ENCODE peak calls at places on chromosomes 6 and 20, in six cellular contexts. M, R, T, O, B and U are unnamed samples.

GRCh38 chr6:135087803-135088202 is 33.2 kb upstream of the HBS1L start:
- DNase-seq in M (no peak), R (no peak), T (no peak), O (no peak), B (no peak), U (peak; percentile 47)

GRCh38 chr6:129920103-129920798 is 59.1 kb upstream of the TMEM244 start:
- DNase-seq in M (no peak), R (no peak), T (peak; percentile 12), O (no peak), B (no peak), U (no peak)

GRCh38 chr6:26022166-26022510 is 59.5 kb downstream of the TRIM38 start:
- DNase-seq in M (no peak), R (peak; percentile 47), T (peak; percentile 69), O (no peak), B (peak; percentile 46), U (peak; percentile 77)

GRCh38 chr20:17797579-17797978 is 97.8 kb downstream of the BANF2 start:
- DNase-seq in M (no peak), R (no peak), T (no peak), O (no peak), B (no peak), U (no peak)

GRCh38 chr6:44649365-44650025 is 262.0 kb downstream of the CDC5L start:
- DNase-seq in M (no peak), R (no peak), T (peak; percentile 29), O (no peak), B (no peak), U (no peak)

GRCh38 chr6:35089935-35090505 is 51.1 kb downstream of the TCP11 start:
- DNase-seq in M (no peak), R (no peak), T (no peak), O (peak; percentile 42), B (peak; percentile 1), U (no peak)

GRCh38 chr6:156652231-156652750 is 124.9 kb upstream of the ARID1B start:
- DNase-seq in M (no peak), R (no peak), T (no peak), O (no peak), B (no peak), U (no peak)

GRCh38 chr6:42239736-42240375 is 22.2 kb upstream of the MRPS10 start:
- DNase-seq in M (no peak), R (no peak), T (peak; percentile 91), O (no peak), B (no peak), U (no peak)

GRCh38 chr6:18099501-18099900 is 23.0 kb downstream of the NHLRC1 start:
- DNase-seq in M (no peak), R (no peak), T (peak; percentile 58), O (no peak), B (no peak), U (peak; percentile 88)

GRCh38 chr6:27836783-27837635 is 75.2 kb downstream of the OR2B2 start:
- DNase-seq in M (peak; percentile 64), R (peak; percentile 43), T (peak; percentile 81), O (no peak), B (peak; percentile 60), U (peak; percentile 93)

GRCh38 chr20:21175433-21175832 is 49.6 kb downstream of the KIZ start:
- DNase-seq in M (no peak), R (no peak), T (no peak), O (no peak), B (no peak), U (peak; percentile 89)